ENCODE peak calls at places on chromosomes 6 and 20, in nine cellular contexts. One of them, this sample, is unnamed. For H3K27me3, the result is how much of the 10 kb centered on the place peaks cover.

GRCh38 chr20:36606171-36607116 is 865 bp downstream of the RAB5IF start:
- DNase-seq in body of pancreas: peak
- DNase-seq in CD8-positive, alpha-beta T cell: no peak
- DNase-seq in HCT116: no peak
- DNase-seq in cardiac muscle cell: no peak
- DNase-seq in Karpas-422: peak
- DNase-seq in IMR-90: peak
- DNase-seq in lower lobe of right lung: peak
- DNase-seq in fibroblast of lung: peak
- DNase-seq in this sample: no peak

GRCh38 chr6:8939615-8940014 is 504.3 kb upstream of the SLC35B3 start:
- DNase-seq in body of pancreas: no peak
- DNase-seq in CD8-positive, alpha-beta T cell: no peak
- DNase-seq in HCT116: peak
- DNase-seq in cardiac muscle cell: no peak
- DNase-seq in Karpas-422: no peak
- DNase-seq in IMR-90: no peak
- DNase-seq in lower lobe of right lung: no peak
- DNase-seq in fibroblast of lung: no peak
- DNase-seq in this sample: no peak

GRCh38 chr20:44404204-44405181 is 49.0 kb downstream of the HNF4A start:
- DNase-seq in body of pancreas: no peak
- DNase-seq in CD8-positive, alpha-beta T cell: no peak
- DNase-seq in HCT116: no peak
- DNase-seq in cardiac muscle cell: no peak
- DNase-seq in Karpas-422: no peak
- DNase-seq in IMR-90: no peak
- DNase-seq in lower lobe of right lung: no peak
- DNase-seq in fibroblast of lung: peak
- DNase-seq in this sample: peak

GRCh38 chr20:37342231-37343177 is 3.4 kb upstream of the SRC start:
- DNase-seq in body of pancreas: no peak
- DNase-seq in CD8-positive, alpha-beta T cell: no peak
- DNase-seq in HCT116: no peak
- DNase-seq in cardiac muscle cell: no peak
- DNase-seq in Karpas-422: no peak
- DNase-seq in IMR-90: no peak
- DNase-seq in lower lobe of right lung: no peak
- DNase-seq in fibroblast of lung: no peak
- DNase-seq in this sample: no peak

GRCh38 chr6:126143650-126144260 is 157.4 kb downstream of the TRMT11 start:
- DNase-seq in body of pancreas: no peak
- DNase-seq in CD8-positive, alpha-beta T cell: no peak
- DNase-seq in HCT116: no peak
- DNase-seq in cardiac muscle cell: no peak
- DNase-seq in Karpas-422: no peak
- DNase-seq in IMR-90: no peak
- DNase-seq in lower lobe of right lung: no peak
- DNase-seq in fibroblast of lung: peak
- DNase-seq in this sample: no peak

GRCh38 chr20:43853918-43854317 is 60.7 kb upstream of the TOX2 start:
- DNase-seq in body of pancreas: no peak
- DNase-seq in CD8-positive, alpha-beta T cell: no peak
- DNase-seq in HCT116: no peak
- DNase-seq in cardiac muscle cell: no peak
- DNase-seq in Karpas-422: no peak
- DNase-seq in IMR-90: no peak
- DNase-seq in lower lobe of right lung: no peak
- DNase-seq in fibroblast of lung: no peak
- DNase-seq in this sample: no peak

GRCh38 chr6:150966786-150967185 is 101.3 kb downstream of the MTHFD1L start:
- DNase-seq in body of pancreas: no peak
- DNase-seq in CD8-positive, alpha-beta T cell: no peak
- DNase-seq in HCT116: no peak
- DNase-seq in cardiac muscle cell: no peak
- DNase-seq in Karpas-422: no peak
- DNase-seq in IMR-90: no peak
- DNase-seq in lower lobe of right lung: no peak
- DNase-seq in fibroblast of lung: no peak
- DNase-seq in this sample: no peak

GRCh38 chr20:12914804-12915203 is 94.0 kb upstream of the SPTLC3 start:
- DNase-seq in body of pancreas: no peak
- DNase-seq in CD8-positive, alpha-beta T cell: no peak
- DNase-seq in HCT116: no peak
- DNase-seq in cardiac muscle cell: peak
- DNase-seq in Karpas-422: no peak
- DNase-seq in IMR-90: no peak
- DNase-seq in lower lobe of right lung: no peak
- DNase-seq in fibroblast of lung: no peak
- DNase-seq in this sample: no peak

GRCh38 chr6:52539607-52540006 is 37.3 kb downstream of the TRAM2 start:
- DNase-seq in body of pancreas: no peak
- DNase-seq in CD8-positive, alpha-beta T cell: no peak
- DNase-seq in HCT116: no peak
- DNase-seq in cardiac muscle cell: no peak
- DNase-seq in Karpas-422: no peak
- DNase-seq in IMR-90: peak
- DNase-seq in lower lobe of right lung: no peak
- DNase-seq in fibroblast of lung: peak
- DNase-seq in this sample: no peak

GRCh38 chr20:49034070-49034732 is 11.9 kb upstream of the CSE1L start:
- DNase-seq in body of pancreas: no peak
- DNase-seq in CD8-positive, alpha-beta T cell: no peak
- DNase-seq in HCT116: no peak
- DNase-seq in cardiac muscle cell: no peak
- DNase-seq in Karpas-422: no peak
- DNase-seq in IMR-90: no peak
- DNase-seq in lower lobe of right lung: no peak
- DNase-seq in fibroblast of lung: no peak
- DNase-seq in this sample: no peak

GRCh38 chr6:113995632-113996031 is 24.7 kb upstream of the HDAC2 start:
- DNase-seq in body of pancreas: peak
- DNase-seq in CD8-positive, alpha-beta T cell: no peak
- DNase-seq in HCT116: peak
- DNase-seq in cardiac muscle cell: peak
- DNase-seq in Karpas-422: no peak
- DNase-seq in IMR-90: peak
- DNase-seq in lower lobe of right lung: peak
- DNase-seq in fibroblast of lung: peak
- DNase-seq in this sample: peak

GRCh38 chr20:13117200-13117599 is 103.9 kb upstream of the ISM1 start:
- DNase-seq in body of pancreas: no peak
- DNase-seq in CD8-positive, alpha-beta T cell: no peak
- DNase-seq in HCT116: no peak
- DNase-seq in cardiac muscle cell: no peak
- DNase-seq in Karpas-422: no peak
- DNase-seq in IMR-90: no peak
- DNase-seq in lower lobe of right lung: no peak
- DNase-seq in fibroblast of lung: no peak
- DNase-seq in this sample: no peak

GRCh38 chr6:30614843-30615218 is 2.2 kb downstream of the PPP1R10 start:
- DNase-seq in body of pancreas: peak
- DNase-seq in CD8-positive, alpha-beta T cell: peak
- DNase-seq in HCT116: peak
- DNase-seq in cardiac muscle cell: peak
- DNase-seq in Karpas-422: peak
- DNase-seq in IMR-90: peak
- DNase-seq in lower lobe of right lung: peak
- DNase-seq in fibroblast of lung: peak
- DNase-seq in this sample: peak

GRCh38 chr6:161301338-161301737 is 27.5 kb upstream of the AGPAT4 start:
- DNase-seq in body of pancreas: no peak
- DNase-seq in CD8-positive, alpha-beta T cell: no peak
- DNase-seq in HCT116: no peak
- DNase-seq in cardiac muscle cell: peak
- DNase-seq in Karpas-422: no peak
- DNase-seq in IMR-90: peak
- DNase-seq in lower lobe of right lung: no peak
- DNase-seq in fibroblast of lung: peak
- DNase-seq in this sample: no peak

GRCh38 chr6:46323966-46324622 is 153.3 kb upstream of the ENPP5 start:
- DNase-seq in body of pancreas: no peak
- DNase-seq in CD8-positive, alpha-beta T cell: no peak
- DNase-seq in HCT116: no peak
- DNase-seq in cardiac muscle cell: no peak
- DNase-seq in Karpas-422: no peak
- DNase-seq in IMR-90: no peak
- DNase-seq in lower lobe of right lung: no peak
- DNase-seq in fibroblast of lung: no peak
- DNase-seq in this sample: no peak
- H3K4me3 ChIP-seq in body of pancreas: no peak
- H3K4me3 ChIP-seq in CD8-positive, alpha-beta T cell: no peak
- H3K4me3 ChIP-seq in HCT116: no peak
- H3K4me3 ChIP-seq in cardiac muscle cell: no peak
- H3K4me3 ChIP-seq in Karpas-422: no peak
- H3K4me3 ChIP-seq in IMR-90: no peak
- H3K4me3 ChIP-seq in lower lobe of right lung: no peak
- H3K4me3 ChIP-seq in fibroblast of lung: peak
- H3K4me3 ChIP-seq in this sample: no peak

GRCh38 chr20:60921021-60921622 is 330.9 kb upstream of the CDH4 start:
- DNase-seq in body of pancreas: no peak
- DNase-seq in CD8-positive, alpha-beta T cell: peak
- DNase-seq in HCT116: no peak
- DNase-seq in cardiac muscle cell: peak
- DNase-seq in Karpas-422: peak
- DNase-seq in IMR-90: peak
- DNase-seq in lower lobe of right lung: peak
- DNase-seq in fibroblast of lung: peak
- DNase-seq in this sample: no peak

GRCh38 chr20:60931691-60932090 is 320.4 kb upstream of the CDH4 start:
- DNase-seq in body of pancreas: no peak
- DNase-seq in CD8-positive, alpha-beta T cell: no peak
- DNase-seq in HCT116: no peak
- DNase-seq in cardiac muscle cell: no peak
- DNase-seq in Karpas-422: no peak
- DNase-seq in IMR-90: no peak
- DNase-seq in lower lobe of right lung: no peak
- DNase-seq in fibroblast of lung: no peak
- DNase-seq in this sample: no peak

GRCh38 chr20:60928341-60928740 is 323.7 kb upstream of the CDH4 start:
- DNase-seq in body of pancreas: no peak
- DNase-seq in CD8-positive, alpha-beta T cell: no peak
- DNase-seq in HCT116: no peak
- DNase-seq in cardiac muscle cell: no peak
- DNase-seq in Karpas-422: no peak
- DNase-seq in IMR-90: no peak
- DNase-seq in lower lobe of right lung: no peak
- DNase-seq in fibroblast of lung: no peak
- DNase-seq in this sample: no peak

GRCh38 chr20:60930023-60930790 is 321.9 kb upstream of the CDH4 start:
- DNase-seq in body of pancreas: no peak
- DNase-seq in CD8-positive, alpha-beta T cell: no peak
- DNase-seq in HCT116: no peak
- DNase-seq in cardiac muscle cell: no peak
- DNase-seq in Karpas-422: no peak
- DNase-seq in IMR-90: no peak
- DNase-seq in lower lobe of right lung: no peak
- DNase-seq in fibroblast of lung: no peak
- DNase-seq in this sample: no peak

GRCh38 chr20:60926831-60927230 is 325.2 kb upstream of the CDH4 start:
- DNase-seq in body of pancreas: no peak
- DNase-seq in CD8-positive, alpha-beta T cell: no peak
- DNase-seq in HCT116: no peak
- DNase-seq in cardiac muscle cell: no peak
- DNase-seq in Karpas-422: no peak
- DNase-seq in IMR-90: no peak
- DNase-seq in lower lobe of right lung: no peak
- DNase-seq in fibroblast of lung: no peak
- DNase-seq in this sample: no peak
- H3K27me3 ChIP-seq in body of pancreas: under half
- H3K27me3 ChIP-seq in CD8-positive, alpha-beta T cell: under half
- H3K27me3 ChIP-seq in HCT116: under half
- H3K27me3 ChIP-seq in cardiac muscle cell: under half
- H3K27me3 ChIP-seq in Karpas-422: under half
- H3K27me3 ChIP-seq in IMR-90: under half
- H3K27me3 ChIP-seq in lower lobe of right lung: under half
- H3K27me3 ChIP-seq in fibroblast of lung: under half
- H3K27me3 ChIP-seq in this sample: under half

GRCh38 chr20:3766832-3767433 is 620 bp downstream of the ADISSP start:
- DNase-seq in body of pancreas: no peak
- DNase-seq in CD8-positive, alpha-beta T cell: no peak
- DNase-seq in HCT116: no peak
- DNase-seq in cardiac muscle cell: peak
- DNase-seq in Karpas-422: peak
- DNase-seq in IMR-90: no peak
- DNase-seq in lower lobe of right lung: peak
- DNase-seq in fibroblast of lung: no peak
- DNase-seq in this sample: no peak

GRCh38 chr20:3767434-3768341 is at the start of gene ADISSP:
- DNase-seq in body of pancreas: peak
- DNase-seq in CD8-positive, alpha-beta T cell: peak
- DNase-seq in HCT116: peak
- DNase-seq in cardiac muscle cell: peak
- DNase-seq in Karpas-422: peak
- DNase-seq in IMR-90: peak
- DNase-seq in lower lobe of right lung: peak
- DNase-seq in fibroblast of lung: peak
- DNase-seq in this sample: peak

GRCh38 chr20:3765171-3765887 is 2.2 kb downstream of the ADISSP start:
- DNase-seq in body of pancreas: no peak
- DNase-seq in CD8-positive, alpha-beta T cell: no peak
- DNase-seq in HCT116: no peak
- DNase-seq in cardiac muscle cell: no peak
- DNase-seq in Karpas-422: peak
- DNase-seq in IMR-90: no peak
- DNase-seq in lower lobe of right lung: peak
- DNase-seq in fibroblast of lung: no peak
- DNase-seq in this sample: no peak

GRCh38 chr20:3764659-3765058 is 2.9 kb downstream of the ADISSP start:
- DNase-seq in body of pancreas: no peak
- DNase-seq in CD8-positive, alpha-beta T cell: no peak
- DNase-seq in HCT116: no peak
- DNase-seq in cardiac muscle cell: no peak
- DNase-seq in Karpas-422: peak
- DNase-seq in IMR-90: no peak
- DNase-seq in lower lobe of right lung: peak
- DNase-seq in fibroblast of lung: no peak
- DNase-seq in this sample: no peak

DNA sequence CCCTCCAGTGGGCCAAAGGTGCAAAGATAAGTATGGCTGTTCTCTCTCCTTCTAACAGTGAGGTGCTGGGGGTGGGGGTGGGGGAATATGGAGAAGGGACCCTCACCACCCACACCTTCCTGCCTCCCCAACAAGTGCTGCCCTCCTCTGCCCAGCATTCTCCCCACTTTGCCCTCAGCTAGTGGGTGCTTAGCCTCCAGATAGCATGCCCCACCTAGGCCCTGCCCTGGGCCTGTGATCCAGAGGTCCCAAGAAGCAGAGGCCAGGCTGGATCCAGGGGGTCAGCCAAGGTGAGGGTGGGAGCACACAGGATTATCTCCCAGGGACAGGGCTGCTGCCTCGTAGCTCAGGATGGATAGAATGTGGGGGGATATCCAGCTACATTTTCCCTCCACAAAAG is 1.2 kb downstream of the ADISSP start:
- DNase-seq in body of pancreas: no peak
- DNase-seq in CD8-positive, alpha-beta T cell: no peak
- DNase-seq in HCT116: no peak
- DNase-seq in cardiac muscle cell: no peak
- DNase-seq in Karpas-422: no peak
- DNase-seq in IMR-90: no peak
- DNase-seq in lower lobe of right lung: peak
- DNase-seq in fibroblast of lung: no peak
- DNase-seq in this sample: no peak
- H3K27ac ChIP-seq in body of pancreas: no peak
- H3K27ac ChIP-seq in CD8-positive, alpha-beta T cell: no peak
- H3K27ac ChIP-seq in HCT116: peak
- H3K27ac ChIP-seq in cardiac muscle cell: no peak
- H3K27ac ChIP-seq in Karpas-422: no peak
- H3K27ac ChIP-seq in IMR-90: no peak
- H3K27ac ChIP-seq in lower lobe of right lung: no peak
- H3K27ac ChIP-seq in fibroblast of lung: no peak
- H3K27ac ChIP-seq in this sample: no peak

GRCh38 chr20:52905235-52905634 is 66.9 kb upstream of the TSHZ2 start:
- DNase-seq in body of pancreas: no peak
- DNase-seq in CD8-positive, alpha-beta T cell: no peak
- DNase-seq in HCT116: no peak
- DNase-seq in cardiac muscle cell: no peak
- DNase-seq in Karpas-422: no peak
- DNase-seq in IMR-90: no peak
- DNase-seq in lower lobe of right lung: no peak
- DNase-seq in fibroblast of lung: no peak
- DNase-seq in this sample: no peak
- H3K4me3 ChIP-seq in body of pancreas: no peak
- H3K4me3 ChIP-seq in CD8-positive, alpha-beta T cell: no peak
- H3K4me3 ChIP-seq in HCT116: no peak
- H3K4me3 ChIP-seq in cardiac muscle cell: no peak
- H3K4me3 ChIP-seq in Karpas-422: no peak
- H3K4me3 ChIP-seq in IMR-90: no peak
- H3K4me3 ChIP-seq in lower lobe of right lung: no peak
- H3K4me3 ChIP-seq in fibroblast of lung: no peak
- H3K4me3 ChIP-seq in this sample: no peak

This sample was measured in aorta.